ENCODE peak calls at places on chromosomes 2 and 18, in five cellular contexts. P is colonic mucosa, C is cardiac fibroblast, F is dorsolateral prefrontal cortex, U is psoas muscle. A is an unnamed sample.

GRCh38 chr2:241811952-241812729 is 3.1 kb downstream of the NEU4 start:
- DNase-seq in P (no peak), C (no peak), F (no peak), U (peak), A (peak)

GRCh38 chr2:238914648-238915015 is 66.7 kb downstream of the TWIST2 start:
- DNase-seq in P (no peak), C (peak), F (no peak), U (no peak), A (peak)

GRCh38 chr2:190571666-190572065 is 37.1 kb upstream of the NEMP2 start:
- DNase-seq in P (no peak), C (no peak), F (no peak), U (no peak), A (no peak)

GRCh38 chr2:17506736-17507616 is 11.3 kb downstream of the RAD51AP2 start:
- DNase-seq in P (no peak), C (peak), F (no peak), U (no peak), A (no peak)

GRCh38 chr2:114700440-114700839 is 258.0 kb downstream of the DPP10 start:
- DNase-seq in P (no peak), C (no peak), F (no peak), U (no peak), A (no peak)

GRCh38 chr2:204842731-204843490 is 297.6 kb downstream of the PARD3B start:
- DNase-seq in P (no peak), C (peak), F (peak), U (peak), A (no peak)

GRCh38 chr2:66462196-66462825 is 27.4 kb downstream of the MEIS1 start:
- DNase-seq in P (no peak), C (no peak), F (no peak), U (no peak), A (no peak)

GRCh38 chr2:61885896-61886603 is 2.4 kb downstream of the CCT4 start:
- DNase-seq in P (no peak), C (no peak), F (no peak), U (no peak), A (no peak)

GRCh38 chr2:241105641-241106040 is 3.6 kb upstream of the MTERF4 start:
- DNase-seq in P (no peak), C (no peak), F (no peak), U (no peak), A (no peak)

GRCh38 chr18:48834421-48835011 is 116.2 kb downstream of the SMAD7 start:
- DNase-seq in P (peak), C (peak), F (peak), U (peak), A (peak)

GRCh38 chr18:48835119-48835518 is 115.6 kb downstream of the SMAD7 start:
- DNase-seq in P (no peak), C (no peak), F (no peak), U (no peak), A (no peak)

GRCh38 chr18:48835745-48836191 is 115.0 kb downstream of the SMAD7 start:
- DNase-seq in P (no peak), C (no peak), F (no peak), U (peak), A (no peak)

GRCh38 chr18:48832961-48833700 is 117.6 kb downstream of the SMAD7 start:
- DNase-seq in P (peak), C (peak), F (no peak), U (peak), A (peak)

DNA sequence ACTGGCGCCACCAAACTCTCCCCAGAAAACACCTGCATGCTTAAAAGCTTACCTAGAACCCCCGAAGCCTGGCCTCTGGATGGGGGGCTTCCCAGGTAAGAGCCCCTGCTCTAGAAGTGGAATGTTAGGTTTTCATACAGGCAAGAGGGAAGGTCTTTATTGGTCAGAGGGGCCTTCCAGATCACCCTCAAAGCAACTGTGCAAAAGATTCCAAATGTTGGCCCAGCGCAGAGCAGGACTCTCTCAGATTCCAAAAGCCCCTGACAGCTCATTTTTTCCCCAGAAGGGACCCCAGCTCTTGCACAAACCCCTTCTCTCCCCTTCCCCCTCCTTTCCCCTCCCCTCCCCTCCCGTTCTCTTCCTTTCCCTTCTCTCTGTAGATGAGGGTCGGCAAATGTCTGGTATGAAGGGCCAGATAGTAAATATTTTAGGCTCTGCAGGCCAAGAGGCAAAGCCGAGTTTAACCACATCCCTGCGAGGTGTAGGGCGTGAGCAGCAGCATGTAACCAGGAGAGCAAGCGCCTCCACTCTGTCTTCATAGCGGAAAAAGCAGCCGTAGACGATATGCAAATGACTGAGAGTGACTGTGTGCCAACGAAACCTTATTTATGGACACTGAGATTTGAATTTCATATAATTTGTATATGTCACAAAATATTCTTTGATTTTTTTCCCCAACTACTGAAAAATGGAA is 116.9 kb downstream of the SMAD7 start:
- DNase-seq in P (no peak), C (peak), F (no peak), U (peak), A (no peak)
- H3K4me3 ChIP-seq in P (no peak), C (peak), F (no peak), U (no peak), A (no peak)

DNA sequence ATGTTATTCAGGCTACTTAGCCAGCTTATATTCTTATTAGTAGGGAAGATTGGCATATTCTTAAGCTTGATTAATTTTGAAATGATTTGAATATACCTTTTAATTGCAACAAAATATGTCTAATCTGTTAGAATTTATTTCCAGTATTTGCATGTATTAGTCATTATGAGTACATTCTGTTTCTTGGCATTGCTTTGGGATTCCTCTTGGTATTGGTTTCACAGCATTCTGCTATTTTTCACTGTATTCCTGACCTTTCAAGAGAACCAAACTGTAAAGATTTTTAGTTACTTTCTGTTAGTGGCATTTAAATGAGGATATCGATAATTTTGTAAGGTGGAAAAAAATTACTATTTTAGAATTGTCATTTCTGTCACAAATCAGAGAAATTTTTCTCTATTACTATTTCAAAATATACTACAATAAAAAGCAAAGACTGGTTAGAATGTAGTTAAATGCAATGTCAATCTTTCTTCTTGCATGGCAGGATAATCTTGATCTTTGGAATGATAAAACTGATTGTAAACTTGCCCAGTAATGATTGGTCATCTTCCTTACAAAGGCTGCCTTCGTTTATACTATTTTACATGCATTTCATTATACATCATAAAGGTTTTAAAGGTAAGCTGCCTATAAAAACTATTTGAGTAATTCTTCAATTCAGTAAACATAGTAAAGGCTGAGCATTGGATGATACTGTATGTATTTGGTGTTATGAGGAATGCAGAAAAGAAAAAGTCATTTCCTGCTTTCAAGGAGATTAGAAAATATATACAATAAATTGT is 86.1 kb downstream of the SLC4A10 start:
- DNase-seq in P (no peak), C (peak), F (no peak), U (no peak), A (no peak)
- H3K4me3 ChIP-seq in P (no peak), C (no peak), F (no peak), U (no peak), A (no peak)

GRCh38 chr18:60145776-60146175 is 226.8 kb downstream of the MC4R start:
- DNase-seq in P (no peak), C (no peak), F (no peak), U (no peak), A (no peak)
- H3K4me3 ChIP-seq in P (no peak), C (no peak), F (no peak), U (no peak), A (no peak)

DNA sequence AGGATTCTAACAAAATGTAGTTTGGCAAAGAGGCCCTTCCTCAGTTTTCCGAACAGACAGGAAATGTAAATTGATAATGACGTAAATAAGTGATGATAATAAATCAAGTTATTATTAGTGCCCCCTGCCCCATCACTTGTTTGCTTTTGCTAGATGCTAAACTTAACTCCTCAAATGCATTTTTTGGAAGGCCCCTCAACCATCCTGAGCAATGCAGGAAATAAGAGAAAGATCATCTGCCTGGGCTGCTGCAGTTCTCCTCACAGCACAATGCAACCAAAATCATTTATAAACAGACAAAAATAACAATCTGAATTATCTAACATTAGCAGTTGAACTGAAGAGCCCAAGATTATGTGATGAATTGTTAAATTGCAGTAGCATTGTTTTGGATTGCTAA is 62.6 kb upstream of the PSMD14 start:
- DNase-seq in P (no peak), C (no peak), F (no peak), U (no peak), A (no peak)
- H3K4me3 ChIP-seq in P (no peak), C (no peak), F (no peak), U (no peak), A (peak)

DNA sequence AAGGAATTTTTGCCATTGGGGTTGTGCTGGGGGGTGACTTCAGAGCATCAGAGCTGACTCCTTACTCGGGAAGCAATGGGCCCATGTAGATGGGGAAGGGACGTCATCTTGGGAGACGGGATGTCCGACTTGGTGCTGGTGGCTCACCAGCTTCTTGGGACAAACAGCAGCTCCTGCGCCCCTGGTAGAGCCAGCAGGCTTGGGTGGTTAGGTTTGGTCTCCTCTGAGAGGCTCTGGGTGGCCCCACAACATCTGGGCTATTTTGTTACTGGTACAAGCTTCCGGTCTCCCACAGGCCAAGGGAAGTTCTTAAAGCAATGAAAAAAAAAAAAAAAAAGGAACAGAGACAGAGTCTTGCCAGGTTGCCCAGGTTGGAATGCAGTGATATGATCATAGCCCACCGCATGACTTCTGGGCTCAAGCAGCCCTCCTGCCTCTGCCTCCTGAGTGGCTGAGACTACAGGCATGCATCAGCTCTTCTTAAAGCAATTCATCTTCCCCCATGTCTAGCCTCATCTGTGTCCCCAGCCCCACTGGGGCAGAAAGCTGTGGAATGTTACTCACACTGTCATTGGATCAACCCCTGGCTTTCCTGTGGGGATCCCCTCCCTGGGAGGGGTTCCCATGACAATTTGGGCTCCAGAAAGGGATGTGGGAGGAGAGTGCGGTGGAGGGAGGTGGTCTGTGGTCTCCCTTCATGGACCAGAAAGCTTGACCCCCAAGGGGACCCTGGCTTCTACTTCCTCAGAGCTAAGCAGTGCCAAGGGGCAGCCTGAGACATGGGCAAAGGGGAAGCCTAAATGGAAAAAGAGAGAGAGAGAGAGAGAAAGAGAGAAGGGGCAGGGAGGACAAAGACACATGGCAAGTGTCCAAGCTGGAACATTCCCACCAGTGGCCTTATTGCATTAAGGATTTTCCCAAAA is 1.5 kb downstream of the NGEF start:
- DNase-seq in P (no peak), C (no peak), F (no peak), U (no peak), A (no peak)
- H3K4me3 ChIP-seq in P (peak), C (no peak), F (no peak), U (no peak), A (no peak)

GRCh38 chr18:51941999-51942398 is 398.0 kb upstream of the DCC start:
- DNase-seq in P (no peak), C (no peak), F (no peak), U (no peak), A (no peak)

GRCh38 chr18:51946946-51947345 is 393.1 kb upstream of the DCC start:
- DNase-seq in P (no peak), C (no peak), F (no peak), U (no peak), A (no peak)

GRCh38 chr18:51943281-51943680 is 396.7 kb upstream of the DCC start:
- DNase-seq in P (no peak), C (no peak), F (no peak), U (no peak), A (no peak)
- H3K4me3 ChIP-seq in P (no peak), C (no peak), F (no peak), U (no peak), A (no peak)

DNA sequence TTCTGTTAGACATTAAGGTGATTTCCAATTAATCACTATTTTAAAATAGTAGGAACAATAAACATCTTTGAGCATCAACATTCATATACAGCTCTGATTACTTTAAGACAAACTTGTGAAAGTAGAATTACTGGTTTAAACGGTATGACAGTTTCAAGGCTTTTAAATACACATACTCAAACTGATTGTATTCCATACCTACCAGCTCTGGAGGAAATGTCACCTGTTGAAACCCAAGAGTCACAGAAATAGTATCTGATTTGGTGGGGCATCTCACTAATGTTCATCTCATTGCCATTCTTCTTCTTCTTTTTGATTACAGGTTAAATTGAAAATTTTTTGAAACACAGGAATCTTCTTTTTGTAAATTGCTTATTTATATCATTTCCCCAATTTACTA is 36.2 kb downstream of the USP40 start:
- DNase-seq in P (no peak), C (no peak), F (no peak), U (no peak), A (no peak)
- H3K4me3 ChIP-seq in P (no peak), C (no peak), F (no peak), U (no peak), A (no peak)

GRCh38 chr18:5890261-5890605 is 5.1 kb downstream of the TMEM200C start:
- DNase-seq in P (no peak), C (no peak), F (no peak), U (no peak), A (no peak)
- H3K4me3 ChIP-seq in P (peak), C (no peak), F (peak), U (peak), A (peak)

GRCh38 chr2:32277674-32278475 is at the start of gene YIPF4:
- DNase-seq in P (peak), C (peak), F (peak), U (peak), A (peak)
- H3K4me3 ChIP-seq in P (peak), C (peak), F (peak), U (peak), A (peak)

GRCh38 chr2:118843492-118844132 is 3.8 kb downstream of the EN1 start:
- DNase-seq in P (no peak), C (no peak), F (no peak), U (no peak), A (no peak)
- H3K4me3 ChIP-seq in P (no peak), C (no peak), F (no peak), U (peak), A (no peak)